ENCODE peak calls at places on chromosomes 5 and 9, in seven cellular contexts. R is NB4; C is GM18507; Y is bronchial epithelial cell; W is stimulated activated CD8-positive, alpha-beta memory T cell treated with anti-CD3 and anti-CD28 coated beads, Interleukin-4, amount 100 ng/mL, for 1 hour; A is foreskin fibroblast; V is naive thymus-derived CD8-positive, alpha-beta T cell. J is an unnamed sample.

GRCh38 chr9:18606831-18607230 is 132.9 kb downstream of the ADAMTSL1 start:
- DNase-seq in R (no peak), C (no peak), Y (no peak), W (no peak), A (no peak), V (no peak), J (no peak)

GRCh38 chr5:157460921-157461792 is 1.1 kb downstream of the NIPAL4 start:
- DNase-seq in R (no peak), C (no peak), Y (peak; percentile 85), W (no peak), A (no peak), V (no peak), J (no peak)

GRCh38 chr5:172477466-172477865 is 23.1 kb upstream of the SH3PXD2B start:
- DNase-seq in R (no peak), C (no peak), Y (no peak), W (no peak), A (no peak), V (no peak), J (no peak)

GRCh38 chr9:5551771-5552170 is 41.4 kb downstream of the PDCD1LG2 start:
- DNase-seq in R (no peak), C (no peak), Y (no peak), W (no peak), A (no peak), V (no peak), J (no peak)

GRCh38 chr5:179267071-179267670 is 78.1 kb downstream of the ADAMTS2 start:
- DNase-seq in R (no peak), C (no peak), Y (no peak), W (no peak), A (no peak), V (no peak), J (no peak)

GRCh38 chr9:1460143-1460769 is 410.1 kb downstream of the DMRT2 start:
- DNase-seq in R (peak; percentile 51), C (no peak), Y (peak; percentile 55), W (no peak), A (no peak), V (no peak), J (no peak)

GRCh38 chr9:120740135-120740534 is 25.9 kb upstream of the MEGF9 start:
- DNase-seq in R (no peak), C (no peak), Y (no peak), W (no peak), A (no peak), V (no peak), J (no peak)

GRCh38 chr9:846852-847251 is 5.4 kb downstream of the DMRT1 start:
- DNase-seq in R (no peak), C (no peak), Y (peak; percentile 70), W (no peak), A (no peak), V (no peak), J (no peak)

GRCh38 chr9:131954299-131954698 is 125.4 kb downstream of the MED27 start:
- DNase-seq in R (no peak), C (no peak), Y (peak; percentile 30), W (no peak), A (no peak), V (no peak), J (no peak)

GRCh38 chr5:54611290-54611951 is 93.9 kb downstream of the SNX18 start:
- DNase-seq in R (no peak), C (no peak), Y (no peak), W (no peak), A (no peak), V (no peak), J (no peak)

GRCh38 chr9:88951143-88951542 is 40.1 kb upstream of the S1PR3 start:
- DNase-seq in R (no peak), C (no peak), Y (no peak), W (no peak), A (no peak), V (no peak), J (no peak)

GRCh38 chr5:24644757-24645156 is at the start of gene CDH10:
- DNase-seq in R (no peak), C (no peak), Y (peak; percentile 7), W (no peak), A (no peak), V (no peak), J (no peak)

GRCh38 chr9:128072144-128073021 is 4.4 kb downstream of the SLC25A25 start:
- DNase-seq in R (peak; percentile 88), C (no peak), Y (peak; percentile 50), W (no peak), A (peak; percentile 86), V (peak; percentile 36), J (no peak)

GRCh38 chr9:99319048-99319447 is 97.0 kb downstream of the SEC61B start:
- DNase-seq in R (no peak), C (no peak), Y (no peak), W (no peak), A (no peak), V (no peak), J (no peak)